ENCODE peak calls at places on chromosomes 1 and 21, in eight cellular contexts. P, F, E, Z, Y, H, X and R are unnamed samples.
A peak's percentile ranks its signal among the peaks of the same experiment; 100 is the strongest.

GRCh38 chr1:65431111-65431705 is 10.7 kb downstream of the LEPR start:
- DNase-seq in E (peak; percentile 78), P (peak; percentile 36), X (no peak), F (no peak), Y (peak; percentile 38), H (no peak), Z (no peak), R (no peak)

GRCh38 chr1:31663622-31664452 is 19.2 kb upstream of the PEF1 start:
- DNase-seq in Y (peak; percentile 45), H (peak; percentile 52), E (peak; percentile 80), F (peak; percentile 45), X (peak; percentile 66), P (peak; percentile 46), Z (peak; percentile 65), R (peak; percentile 35)

GRCh38 chr1:61093525-61094137 is 11.3 kb downstream of the NFIA start:
- DNase-seq in H (no peak), Y (no peak), E (no peak), P (no peak), X (no peak), Z (no peak), F (no peak), R (no peak)

GRCh38 chr1:235417101-235417697 is 50.0 kb downstream of the TBCE start:
- DNase-seq in F (peak; percentile 74), Z (peak; percentile 52), Y (peak; percentile 78), X (peak; percentile 62), H (peak; percentile 11), E (peak; percentile 88), P (peak; percentile 72), R (no peak)

GRCh38 chr1:31712625-31713024 is 8.8 kb upstream of the COL16A1 start:
- DNase-seq in F (peak; percentile 34), P (peak; percentile 15), Z (no peak), Y (peak; percentile 98), E (no peak), X (no peak), H (no peak), R (no peak)

GRCh38 chr1:38291906-38292521 is 245.4 kb upstream of the POU3F1 start:
- DNase-seq in Y (no peak), Z (no peak), X (no peak), P (no peak), H (no peak), E (no peak), F (no peak), R (no peak)

GRCh38 chr1:197198333-197198732 is 51.9 kb upstream of the ASPM start:
- DNase-seq in E (no peak), Z (no peak), X (no peak), H (no peak), P (no peak), F (no peak), Y (no peak), R (no peak)

GRCh38 chr1:244106173-244106572 is 55.1 kb downstream of the ZBTB18 start:
- DNase-seq in Y (no peak), Z (no peak), X (no peak), P (no peak), E (no peak), H (no peak), F (no peak), R (no peak)

GRCh38 chr1:27397106-27397505 is 4.7 kb downstream of the GPR3 start:
- DNase-seq in Y (no peak), X (no peak), E (no peak), F (no peak), H (no peak), Z (no peak), P (no peak), R (no peak)

GRCh38 chr21:44255519-44255981 is 6.1 kb downstream of the DNMT3L start:
- DNase-seq in X (no peak), F (no peak), Z (no peak), P (no peak), E (no peak), Y (no peak), H (no peak), R (no peak)